ENCODE peak calls at places on chromosomes 1 and 21, in six cellular contexts. S, B, C, Y, H and D are unnamed samples.
A peak's percentile ranks its signal among the peaks of the same experiment; 100 is the strongest.

GRCh38 chr1:24557220-24557619 is 1.3 kb downstream of the NCMAP start:
- DNase-seq in S (no peak), B (no peak), C (no peak), Y (no peak), H (no peak), D (no peak)

GRCh38 chr1:214623430-214623829 is 20.4 kb downstream of the CENPF start:
- DNase-seq in S (no peak), B (peak; percentile 7), C (no peak), Y (no peak), H (no peak), D (no peak)

GRCh38 chr1:212696721-212697331 is 2.8 kb downstream of the BATF3 start:
- DNase-seq in S (no peak), B (no peak), C (no peak), Y (no peak), H (no peak), D (no peak)

GRCh38 chr1:174160109-174160473 is 771 bp downstream of the RABGAP1L start:
- DNase-seq in S (peak; percentile 59), B (peak; percentile 31), C (peak; percentile 39), Y (peak; percentile 22), H (peak; percentile 48), D (peak; percentile 34)

GRCh38 chr1:221991221-221991620 is 249.3 kb upstream of the DUSP10 start:
- DNase-seq in S (no peak), B (peak; percentile 53), C (no peak), Y (no peak), H (no peak), D (peak; percentile 48)

GRCh38 chr1:50105430-50105829 is 3.3 kb upstream of the ELAVL4 start:
- DNase-seq in S (no peak), B (no peak), C (no peak), Y (no peak), H (no peak), D (no peak)

GRCh38 chr1:2840036-2840809 is 38.7 kb upstream of the TTC34 start:
- DNase-seq in S (peak; percentile 11), B (no peak), C (no peak), Y (no peak), H (no peak), D (no peak)

GRCh38 chr1:182189535-182190066 is 128.1 kb upstream of the ZNF648 start:
- DNase-seq in S (no peak), B (no peak), C (peak; percentile 18), Y (no peak), H (no peak), D (no peak)

GRCh38 chr1:25106981-25107642 is 125.2 kb downstream of the SYF2 start:
- DNase-seq in S (no peak), B (no peak), C (no peak), Y (no peak), H (no peak), D (no peak)

GRCh38 chr1:119475866-119476439 is 31.1 kb upstream of the HSD3B1 start:
- DNase-seq in S (no peak), B (peak; percentile 43), C (peak; percentile 77), Y (peak; percentile 65), H (peak; percentile 51), D (peak; percentile 17)

GRCh38 chr1:110339427-110340206 is 440 bp downstream of the RBM15 start:
- DNase-seq in S (peak; percentile 55), B (peak; percentile 54), C (peak; percentile 72), Y (peak; percentile 46), H (peak; percentile 52), D (peak; percentile 23)

GRCh38 chr1:158248122-158248521 is 6.1 kb upstream of the CD1A start:
- DNase-seq in S (no peak), B (no peak), C (no peak), Y (no peak), H (peak; percentile 51), D (no peak)

GRCh38 chr1:154607748-154608521 is at the start of gene ADAR:
- DNase-seq in S (peak; percentile 89), B (peak; percentile 99), C (peak; percentile 85), Y (peak; percentile 91), H (peak; percentile 96), D (peak; percentile 99)

GRCh38 chr21:31180256-31181088 is 142.2 kb upstream of the KRTAP19-8 start:
- DNase-seq in S (no peak), B (peak; percentile 64), C (peak; percentile 30), Y (no peak), H (no peak), D (peak; percentile 70)

GRCh38 chr1:212565571-212566305 is 42.8 kb upstream of the ATF3 start:
- DNase-seq in S (no peak), B (no peak), C (no peak), Y (no peak), H (no peak), D (no peak)

GRCh38 chr1:22217811-22218460 is 75.0 kb upstream of the WNT4 start:
- DNase-seq in S (no peak), B (no peak), C (no peak), Y (no peak), H (no peak), D (no peak)

GRCh38 chr1:168664069-168664834 is 64.8 kb downstream of the DPT start:
- DNase-seq in S (no peak), B (no peak), C (no peak), Y (no peak), H (no peak), D (no peak)

GRCh38 chr1:147825586-147825985 is 65.2 kb upstream of the GJA5 start:
- DNase-seq in S (no peak), B (no peak), C (no peak), Y (no peak), H (no peak), D (no peak)

GRCh38 chr1:119712342-119713038 is 756 bp downstream of the PHGDH start:
- DNase-seq in S (peak; percentile 80), B (peak; percentile 92), C (peak; percentile 89), Y (peak; percentile 69), H (peak; percentile 71), D (peak; percentile 95)

GRCh38 chr1:202063093-202063492 is 52.7 kb downstream of the ELF3 start:
- DNase-seq in S (no peak), B (no peak), C (peak; percentile 62), Y (no peak), H (no peak), D (no peak)

GRCh38 chr1:62318320-62318755 is 896 bp downstream of the KANK4 start:
- DNase-seq in S (no peak), B (no peak), C (peak; percentile 28), Y (no peak), H (no peak), D (no peak)

GRCh38 chr1:62437273-62437945 is 560 bp downstream of the USP1 start:
- DNase-seq in S (peak; percentile 51), B (peak; percentile 16), C (peak; percentile 61), Y (peak; percentile 49), H (no peak), D (peak; percentile 14)

GRCh38 chr21:41613421-41613998 is 105.6 kb upstream of the TMPRSS2 start:
- DNase-seq in S (no peak), B (no peak), C (no peak), Y (no peak), H (no peak), D (no peak)

GRCh38 chr1:1355376-1355775 is 3.0 kb downstream of the MXRA8 start:
- DNase-seq in S (peak; percentile 54), B (no peak), C (peak; percentile 67), Y (no peak), H (no peak), D (no peak)
- H3K4me3 ChIP-seq in S (peak overlapping the region; percentile 44), B (no peak overlapping the region), C (peak overlapping the region; percentile 34), Y (peak overlapping the region; percentile 8), H (peak overlapping the region; percentile 9), D (peak overlapping the region; percentile 88)

DNA sequence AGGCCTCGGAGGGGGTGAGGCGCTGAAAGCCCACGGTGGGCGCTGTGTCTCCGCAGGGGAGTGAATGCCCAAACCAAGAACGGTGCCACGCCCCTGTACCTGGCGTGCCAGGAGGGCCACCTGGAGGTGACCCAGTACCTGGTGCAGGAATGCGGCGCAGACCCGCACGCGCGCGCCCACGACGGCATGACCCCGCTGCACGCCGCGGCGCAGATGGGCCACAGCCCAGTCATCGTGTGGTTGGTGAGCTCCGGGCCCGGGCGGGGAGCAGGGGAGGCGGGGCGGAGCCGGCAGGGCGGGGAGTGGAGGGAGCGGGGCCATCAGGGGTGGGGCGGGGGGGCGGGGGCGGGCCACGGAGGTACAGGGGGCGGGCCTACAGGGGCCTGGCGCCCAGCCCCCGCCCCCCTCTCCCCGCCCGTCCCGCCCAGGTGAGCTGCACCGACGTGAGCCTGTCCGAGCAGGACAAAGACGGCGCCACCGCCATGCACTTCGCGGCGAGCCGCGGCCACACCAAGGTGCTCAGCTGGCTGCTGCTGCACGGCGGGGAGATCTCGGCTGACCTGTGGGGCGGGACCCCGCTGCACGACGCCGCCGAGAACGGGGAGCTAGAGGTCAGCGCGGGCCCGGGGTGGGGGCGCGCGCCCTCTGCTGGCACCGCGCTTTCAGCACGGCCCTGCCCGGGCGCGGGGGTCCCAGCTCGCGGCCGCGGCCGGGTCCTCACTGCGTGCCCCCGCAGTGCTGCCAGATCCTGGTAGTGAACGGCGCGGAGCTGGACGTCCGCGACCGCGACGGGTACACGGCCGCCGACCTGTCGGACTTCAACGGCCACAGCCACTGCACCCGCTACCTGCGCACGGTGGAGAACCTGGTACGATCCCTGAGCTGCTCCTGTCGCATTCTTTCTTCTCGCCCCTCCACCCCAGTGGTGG is 15.9 kb downstream of the ESPN start:
- DNase-seq in S (no peak), B (no peak), C (peak; percentile 84), Y (peak; percentile 58), H (peak; percentile 70), D (no peak)
- TF ChIP-seq CTCF in S (no peak), B (no peak), C (peak; percentile 65), Y (no peak), H (peak; percentile 20), D (no peak)

DNA sequence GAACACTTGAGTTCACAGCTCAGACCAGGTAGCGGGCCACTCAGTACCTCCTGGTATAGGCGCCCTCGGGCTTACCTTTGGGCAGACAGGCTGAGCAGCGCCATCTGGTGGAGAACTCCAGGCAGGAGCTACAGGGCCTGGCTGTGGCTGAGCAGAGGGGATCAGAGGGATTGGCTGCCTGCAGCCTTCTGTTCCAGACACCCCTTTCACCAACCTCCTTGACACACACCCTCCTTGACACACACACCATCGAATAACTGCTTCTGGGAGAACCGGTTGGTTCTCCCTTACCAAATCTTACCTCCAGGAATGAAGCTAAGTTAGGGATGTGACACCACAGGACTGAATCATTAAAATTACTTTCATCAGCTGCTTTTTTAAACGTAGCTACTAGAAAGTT is 6.5 kb downstream of the LIN28A start:
- DNase-seq in S (peak; percentile 60), B (peak; percentile 73), C (peak; percentile 94), Y (peak; percentile 57), H (peak; percentile 80), D (peak; percentile 71)
- H3K4me3 ChIP-seq in S (no peak overlapping the region), B (no peak overlapping the region), C (peak overlapping the region; percentile 43), Y (no peak overlapping the region), H (no peak overlapping the region), D (no peak overlapping the region)

DNA sequence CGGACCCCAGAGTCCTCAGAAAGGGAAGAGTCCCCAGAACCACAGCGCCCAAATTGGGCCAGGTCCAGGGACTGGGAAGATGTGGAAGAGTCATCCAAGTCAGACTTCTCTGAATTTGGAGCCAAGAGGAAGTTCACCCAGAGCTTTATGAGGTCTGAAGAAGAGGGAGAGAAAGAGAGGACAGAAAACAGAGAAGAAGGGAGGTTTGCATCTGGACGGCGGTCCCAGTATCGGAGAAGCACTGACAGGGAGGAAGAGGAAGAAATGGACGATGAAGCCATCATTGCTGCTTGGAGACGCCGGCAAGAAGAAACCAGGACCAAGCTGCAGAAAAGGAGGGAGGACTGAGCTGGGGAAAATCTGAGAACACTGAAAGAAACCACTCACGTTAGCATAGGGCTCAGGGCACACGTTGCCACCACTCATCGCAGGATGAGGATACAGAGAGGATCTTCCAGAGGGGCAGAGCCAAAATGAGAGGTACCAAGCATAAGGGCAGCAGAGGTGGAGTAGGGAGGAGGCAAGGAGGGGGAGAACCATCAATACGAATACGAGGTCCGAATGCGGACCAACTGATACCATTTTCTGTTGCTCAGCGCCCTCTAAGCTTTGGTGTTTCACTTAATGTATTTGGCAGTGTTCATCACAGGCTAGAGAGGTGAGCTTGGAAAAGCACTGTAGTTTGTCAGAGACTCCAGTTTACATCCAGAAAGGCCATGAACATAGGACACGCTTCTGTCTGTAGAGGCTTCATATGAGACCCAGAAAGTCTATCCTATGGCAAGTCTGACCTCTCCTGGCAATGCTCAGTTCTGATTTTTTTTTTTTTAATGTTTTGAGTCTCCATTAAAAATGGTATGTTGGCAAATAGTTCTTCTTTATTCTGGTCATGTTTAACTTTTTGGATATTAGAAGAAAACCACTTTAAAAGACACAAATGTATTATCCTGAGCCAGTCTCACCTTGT is 34.7 kb downstream of the STYXL2 start:
- DNase-seq in S (no peak), B (no peak), C (no peak), Y (no peak), H (no peak), D (no peak)
- TF ChIP-seq CTCF in S (no peak), B (no peak), C (peak; percentile 7), Y (no peak), H (peak; percentile 5), D (no peak)